ENCODE peak calls at places on chromosomes 16 and 17, in nine cellular contexts. One of them, this sample, is unnamed.
A peak's percentile ranks its signal among the peaks of the same experiment; 100 is the strongest.

GRCh38 chr16:89370081-89370511 is 120.3 kb downstream of the ANKRD11 start:
- DNase-seq in right lobe of liver: no peak
- DNase-seq in stomach: no peak
- DNase-seq in PC-9: peak; percentile 77
- DNase-seq in uterus: no peak
- DNase-seq in SK-N-SH: no peak
- DNase-seq in psoas muscle: no peak
- DNase-seq in tibial artery: no peak
- DNase-seq in sigmoid colon: no peak
- DNase-seq in this sample: no peak

GRCh38 chr17:67128700-67129099 is 84.3 kb downstream of the CACNG1 start:
- DNase-seq in right lobe of liver: no peak
- DNase-seq in stomach: no peak
- DNase-seq in PC-9: no peak
- DNase-seq in uterus: no peak
- DNase-seq in SK-N-SH: no peak
- DNase-seq in psoas muscle: no peak
- DNase-seq in tibial artery: no peak
- DNase-seq in sigmoid colon: no peak
- DNase-seq in this sample: no peak

GRCh38 chr16:85652431-85653221 is 36.1 kb downstream of the GINS2 start:
- DNase-seq in right lobe of liver: peak; percentile 70
- DNase-seq in stomach: peak; percentile 63
- DNase-seq in PC-9: peak; percentile 35
- DNase-seq in uterus: peak; percentile 73
- DNase-seq in SK-N-SH: peak; percentile 83
- DNase-seq in psoas muscle: peak; percentile 88
- DNase-seq in tibial artery: peak; percentile 82
- DNase-seq in sigmoid colon: peak; percentile 92
- DNase-seq in this sample: no peak

GRCh38 chr17:79798296-79799173 is 1.7 kb upstream of the CBX8 start:
- DNase-seq in right lobe of liver: no peak
- DNase-seq in stomach: no peak
- DNase-seq in PC-9: peak; percentile 25
- DNase-seq in uterus: no peak
- DNase-seq in SK-N-SH: peak; percentile 39
- DNase-seq in psoas muscle: peak; percentile 58
- DNase-seq in tibial artery: no peak
- DNase-seq in sigmoid colon: no peak
- DNase-seq in this sample: no peak

GRCh38 chr17:76847031-76847430 is 21.2 kb upstream of the MGAT5B start:
- DNase-seq in right lobe of liver: no peak
- DNase-seq in stomach: no peak
- DNase-seq in PC-9: no peak
- DNase-seq in uterus: no peak
- DNase-seq in SK-N-SH: no peak
- DNase-seq in psoas muscle: no peak
- DNase-seq in tibial artery: no peak
- DNase-seq in sigmoid colon: no peak
- DNase-seq in this sample: no peak

GRCh38 chr16:14667347-14668266 is 26.5 kb downstream of the PLA2G10 start:
- DNase-seq in right lobe of liver: no peak
- DNase-seq in stomach: peak; percentile 29
- DNase-seq in PC-9: no peak
- DNase-seq in uterus: no peak
- DNase-seq in SK-N-SH: no peak
- DNase-seq in psoas muscle: no peak
- DNase-seq in tibial artery: no peak
- DNase-seq in sigmoid colon: no peak
- DNase-seq in this sample: no peak

GRCh38 chr17:45229681-45230409 is 8.2 kb downstream of the FMNL1 start:
- DNase-seq in right lobe of liver: no peak
- DNase-seq in stomach: no peak
- DNase-seq in PC-9: no peak
- DNase-seq in uterus: no peak
- DNase-seq in SK-N-SH: no peak
- DNase-seq in psoas muscle: peak; percentile 79
- DNase-seq in tibial artery: no peak
- DNase-seq in sigmoid colon: no peak
- DNase-seq in this sample: no peak

GRCh38 chr16:2156025-2156848 is 655 bp downstream of the TRAF7 start:
- DNase-seq in right lobe of liver: no peak
- DNase-seq in stomach: no peak
- DNase-seq in PC-9: no peak
- DNase-seq in uterus: peak; percentile 40
- DNase-seq in SK-N-SH: peak; percentile 58
- DNase-seq in psoas muscle: no peak
- DNase-seq in tibial artery: no peak
- DNase-seq in sigmoid colon: no peak
- DNase-seq in this sample: no peak

GRCh38 chr17:37818689-37819088 is 73.8 kb upstream of the HNF1B start:
- DNase-seq in right lobe of liver: no peak
- DNase-seq in stomach: peak; percentile 73
- DNase-seq in PC-9: peak; percentile 73
- DNase-seq in uterus: no peak
- DNase-seq in SK-N-SH: no peak
- DNase-seq in psoas muscle: no peak
- DNase-seq in tibial artery: no peak
- DNase-seq in sigmoid colon: no peak
- DNase-seq in this sample: no peak

GRCh38 chr16:23836404-23837291 is 865 bp downstream of the PRKCB start:
- DNase-seq in right lobe of liver: peak; percentile 65
- DNase-seq in stomach: peak; percentile 48
- DNase-seq in PC-9: no peak
- DNase-seq in uterus: no peak
- DNase-seq in SK-N-SH: peak; percentile 55
- DNase-seq in psoas muscle: peak; percentile 59
- DNase-seq in tibial artery: no peak
- DNase-seq in sigmoid colon: peak; percentile 65
- DNase-seq in this sample: no peak

GRCh38 chr17:73211745-73212144 is 18.9 kb downstream of the COG1 start:
- DNase-seq in right lobe of liver: no peak
- DNase-seq in stomach: no peak
- DNase-seq in PC-9: no peak
- DNase-seq in uterus: no peak
- DNase-seq in SK-N-SH: no peak
- DNase-seq in psoas muscle: no peak
- DNase-seq in tibial artery: peak; percentile 41
- DNase-seq in sigmoid colon: no peak
- DNase-seq in this sample: no peak

GRCh38 chr16:57264381-57264780 is 19.3 kb downstream of the ARL2BP start:
- DNase-seq in right lobe of liver: peak; percentile 18
- DNase-seq in stomach: no peak
- DNase-seq in PC-9: no peak
- DNase-seq in uterus: no peak
- DNase-seq in SK-N-SH: no peak
- DNase-seq in psoas muscle: peak; percentile 2
- DNase-seq in tibial artery: peak; percentile 37
- DNase-seq in sigmoid colon: peak; percentile 41
- DNase-seq in this sample: no peak

GRCh38 chr16:57265850-57266530 is 18.5 kb downstream of the PLLP start:
- DNase-seq in right lobe of liver: peak; percentile 51
- DNase-seq in stomach: peak; percentile 93
- DNase-seq in PC-9: peak; percentile 75
- DNase-seq in uterus: peak; percentile 50
- DNase-seq in SK-N-SH: peak; percentile 91
- DNase-seq in psoas muscle: peak; percentile 61
- DNase-seq in tibial artery: peak; percentile 75
- DNase-seq in sigmoid colon: no peak
- DNase-seq in this sample: no peak

GRCh38 chr16:57264950-57265371 is 19.5 kb downstream of the PLLP start:
- DNase-seq in right lobe of liver: peak; percentile 54
- DNase-seq in stomach: peak; percentile 94
- DNase-seq in PC-9: no peak
- DNase-seq in uterus: no peak
- DNase-seq in SK-N-SH: peak; percentile 4
- DNase-seq in psoas muscle: peak; percentile 46
- DNase-seq in tibial artery: no peak
- DNase-seq in sigmoid colon: peak; percentile 35
- DNase-seq in this sample: no peak

GRCh38 chr16:57268804-57269800 is 15.4 kb downstream of the PLLP start:
- DNase-seq in right lobe of liver: peak; percentile 35
- DNase-seq in stomach: peak; percentile 95
- DNase-seq in PC-9: peak; percentile 30
- DNase-seq in uterus: no peak
- DNase-seq in SK-N-SH: peak; percentile 73
- DNase-seq in psoas muscle: peak; percentile 30
- DNase-seq in tibial artery: no peak
- DNase-seq in sigmoid colon: peak; percentile 39
- DNase-seq in this sample: no peak

DNA sequence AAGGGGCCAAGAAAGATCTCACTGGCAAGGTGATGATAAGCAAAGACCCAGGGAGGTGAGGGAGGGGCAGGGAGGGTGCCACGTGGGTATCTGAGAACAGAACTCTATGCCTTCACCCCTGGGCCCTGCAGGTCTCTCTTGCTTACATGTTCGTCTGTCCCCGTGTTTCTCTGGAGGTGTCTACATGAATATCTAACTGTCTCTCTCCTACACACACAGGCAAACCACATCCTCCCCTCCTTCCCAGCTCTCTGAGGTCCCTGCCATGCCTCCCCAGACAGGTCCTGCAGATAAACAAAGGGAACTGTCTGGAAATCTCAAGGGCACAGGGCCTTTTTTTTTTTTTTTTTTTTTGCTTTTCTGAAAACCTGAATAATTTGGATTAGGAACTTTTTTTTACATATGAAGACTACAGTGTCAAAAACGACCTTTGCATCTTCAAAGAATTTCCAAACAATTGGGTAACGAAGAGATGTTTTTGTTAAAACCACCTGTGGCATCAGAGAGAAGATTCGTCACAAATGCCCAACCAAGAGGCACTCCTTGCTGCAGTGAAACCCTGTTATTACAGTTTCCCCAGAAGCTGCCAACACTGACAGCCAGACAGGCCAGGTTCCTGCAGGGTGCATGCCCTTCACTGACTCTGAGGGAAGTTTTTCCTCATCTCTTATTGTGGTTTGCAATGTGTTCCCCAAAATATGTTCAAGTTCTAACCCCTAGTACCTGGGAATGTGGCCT is 17.8 kb downstream of the PLLP start:
- DNase-seq in right lobe of liver: peak; percentile 27
- DNase-seq in stomach: peak; percentile 61
- DNase-seq in PC-9: peak; percentile 19
- DNase-seq in uterus: no peak
- DNase-seq in SK-N-SH: peak; percentile 46
- DNase-seq in psoas muscle: no peak
- DNase-seq in tibial artery: no peak
- DNase-seq in sigmoid colon: no peak
- DNase-seq in this sample: no peak
- H3K4me1 ChIP-seq in right lobe of liver: no peaks in the 10 kb centered on the region
- H3K4me1 ChIP-seq in stomach: peaks cover 64% of the 10 kb centered on the region
- H3K4me1 ChIP-seq in PC-9: peaks cover 20% of the 10 kb centered on the region
- H3K4me1 ChIP-seq in uterus: no peaks in the 10 kb centered on the region
- H3K4me1 ChIP-seq in SK-N-SH: no peaks in the 10 kb centered on the region
- H3K4me1 ChIP-seq in psoas muscle: no peaks in the 10 kb centered on the region
- H3K4me1 ChIP-seq in tibial artery: no peaks in the 10 kb centered on the region
- H3K4me1 ChIP-seq in sigmoid colon: no peaks in the 10 kb centered on the region
- H3K4me1 ChIP-seq in this sample: peaks cover 9% of the 10 kb centered on the region

GRCh38 chr17:60585887-60586286 is 14.1 kb upstream of the PPM1D start:
- DNase-seq in right lobe of liver: no peak
- DNase-seq in stomach: no peak
- DNase-seq in PC-9: no peak
- DNase-seq in uterus: no peak
- DNase-seq in SK-N-SH: no peak
- DNase-seq in psoas muscle: no peak
- DNase-seq in tibial artery: no peak
- DNase-seq in sigmoid colon: no peak
- DNase-seq in this sample: no peak
- H3K36me3 ChIP-seq in right lobe of liver: no peaks in the 10 kb centered on the region
- H3K36me3 ChIP-seq in stomach: no peaks in the 10 kb centered on the region
- H3K36me3 ChIP-seq in PC-9: no peaks in the 10 kb centered on the region
- H3K36me3 ChIP-seq in uterus: no peaks in the 10 kb centered on the region
- H3K36me3 ChIP-seq in SK-N-SH: no peaks in the 10 kb centered on the region
- H3K36me3 ChIP-seq in psoas muscle: no peaks in the 10 kb centered on the region
- H3K36me3 ChIP-seq in tibial artery: no peaks in the 10 kb centered on the region
- H3K36me3 ChIP-seq in sigmoid colon: no peaks in the 10 kb centered on the region
- H3K36me3 ChIP-seq in this sample: no peaks in the 10 kb centered on the region

GRCh38 chr16:70416748-70417616 is 21.9 kb downstream of the ST3GAL2 start:
- DNase-seq in right lobe of liver: no peak
- DNase-seq in stomach: no peak
- DNase-seq in PC-9: no peak
- DNase-seq in uterus: no peak
- DNase-seq in SK-N-SH: no peak
- DNase-seq in psoas muscle: no peak
- DNase-seq in tibial artery: no peak
- DNase-seq in sigmoid colon: no peak
- DNase-seq in this sample: no peak
- H3K27ac ChIP-seq in right lobe of liver: no peak overlapping the region
- H3K27ac ChIP-seq in stomach: no peak overlapping the region
- H3K27ac ChIP-seq in PC-9: no peak overlapping the region
- H3K27ac ChIP-seq in uterus: no peak overlapping the region
- H3K27ac ChIP-seq in SK-N-SH: no peak overlapping the region
- H3K27ac ChIP-seq in psoas muscle: no peak overlapping the region
- H3K27ac ChIP-seq in tibial artery: no peak overlapping the region
- H3K27ac ChIP-seq in sigmoid colon: no peak overlapping the region
- H3K27ac ChIP-seq in this sample: no peak overlapping the region

GRCh38 chr16:29984764-29985147 is 10.7 kb downstream of the HIRIP3 start:
- DNase-seq in right lobe of liver: no peak
- DNase-seq in stomach: no peak
- DNase-seq in PC-9: no peak
- DNase-seq in uterus: no peak
- DNase-seq in SK-N-SH: no peak
- DNase-seq in psoas muscle: no peak
- DNase-seq in tibial artery: no peak
- DNase-seq in sigmoid colon: no peak
- DNase-seq in this sample: no peak

GRCh38 chr16:29985271-29985811 is 10.1 kb downstream of the HIRIP3 start:
- DNase-seq in right lobe of liver: peak; percentile 37
- DNase-seq in stomach: no peak
- DNase-seq in PC-9: no peak
- DNase-seq in uterus: no peak
- DNase-seq in SK-N-SH: no peak
- DNase-seq in psoas muscle: no peak
- DNase-seq in tibial artery: no peak
- DNase-seq in sigmoid colon: no peak
- DNase-seq in this sample: no peak

GRCh38 chr16:29986931-29987330 is 8.5 kb downstream of the HIRIP3 start:
- DNase-seq in right lobe of liver: peak; percentile 51
- DNase-seq in stomach: no peak
- DNase-seq in PC-9: no peak
- DNase-seq in uterus: no peak
- DNase-seq in SK-N-SH: no peak
- DNase-seq in psoas muscle: no peak
- DNase-seq in tibial artery: no peak
- DNase-seq in sigmoid colon: no peak
- DNase-seq in this sample: no peak

GRCh38 chr16:29987371-29988085 is 7.9 kb downstream of the HIRIP3 start:
- DNase-seq in right lobe of liver: peak; percentile 44
- DNase-seq in stomach: no peak
- DNase-seq in PC-9: no peak
- DNase-seq in uterus: no peak
- DNase-seq in SK-N-SH: no peak
- DNase-seq in psoas muscle: no peak
- DNase-seq in tibial artery: no peak
- DNase-seq in sigmoid colon: no peak
- DNase-seq in this sample: no peak

DNA sequence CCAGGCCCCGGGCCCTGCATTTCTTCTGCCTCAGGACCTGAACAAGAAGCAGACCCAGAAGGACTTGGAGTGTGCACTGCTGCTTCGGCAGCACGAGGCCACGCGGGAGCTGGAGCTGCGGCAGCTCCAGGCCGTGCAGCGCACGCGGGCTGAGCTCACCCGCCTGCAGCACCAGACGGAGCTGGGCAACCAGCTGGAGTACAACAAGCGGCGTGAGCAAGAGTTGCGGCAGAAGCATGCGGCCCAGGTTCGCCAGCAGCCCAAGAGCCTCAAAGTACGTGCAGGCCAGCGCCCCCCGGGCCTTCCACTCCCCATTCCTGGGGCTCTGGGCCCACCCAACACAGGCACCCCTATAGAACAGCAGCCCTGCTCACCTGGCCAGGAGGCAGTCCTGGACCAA is 9.2 kb downstream of the HIRIP3 start:
- DNase-seq in right lobe of liver: peak; percentile 35
- DNase-seq in stomach: no peak
- DNase-seq in PC-9: no peak
- DNase-seq in uterus: no peak
- DNase-seq in SK-N-SH: no peak
- DNase-seq in psoas muscle: no peak
- DNase-seq in tibial artery: no peak
- DNase-seq in sigmoid colon: no peak
- DNase-seq in this sample: no peak
- H3K4me1 ChIP-seq in right lobe of liver: no peaks in the 10 kb centered on the region
- H3K4me1 ChIP-seq in stomach: no peaks in the 10 kb centered on the region
- H3K4me1 ChIP-seq in PC-9: no peaks in the 10 kb centered on the region
- H3K4me1 ChIP-seq in uterus: no peaks in the 10 kb centered on the region
- H3K4me1 ChIP-seq in SK-N-SH: no peaks in the 10 kb centered on the region
- H3K4me1 ChIP-seq in psoas muscle: no peaks in the 10 kb centered on the region
- H3K4me1 ChIP-seq in tibial artery: no peaks in the 10 kb centered on the region
- H3K4me1 ChIP-seq in sigmoid colon: no peaks in the 10 kb centered on the region
- H3K4me1 ChIP-seq in this sample: no peaks in the 10 kb centered on the region